ENCODE peak calls at places on chromosomes 6 and 20, in ten cellular contexts. One of them, this sample, is unnamed.

GRCh38 chr6:151784441-151785214 is 22.9 kb upstream of the ESR1 start:
- DNase-seq in NCI-H2029: no peak
- DNase-seq in NCI-H345: no peak
- DNase-seq in bronchial epithelial cell: peak
- DNase-seq in RPMI7951: no peak
- DNase-seq in right atrium auricular region: no peak
- DNase-seq in activated T-cell treated with anti-CD3 and anti-CD28 coated beads for 1 hour: no peak
- DNase-seq in neuronal stem cell: no peak
- DNase-seq in mesothelial cell of epicardium: no peak
- DNase-seq in nephron progenitor cell: no peak
- DNase-seq in this sample: no peak

GRCh38 chr20:36062799-36063198 is 91.7 kb upstream of the EPB41L1 start:
- DNase-seq in neuronal stem cell: no peak
- DNase-seq in activated T-cell treated with anti-CD3 and anti-CD28 coated beads for 1 hour: no peak
- DNase-seq in nephron progenitor cell: no peak
- DNase-seq in NCI-H2029: no peak
- DNase-seq in RPMI7951: no peak
- DNase-seq in bronchial epithelial cell: no peak
- DNase-seq in right atrium auricular region: no peak
- DNase-seq in NCI-H345: no peak
- DNase-seq in mesothelial cell of epicardium: no peak
- DNase-seq in this sample: no peak

GRCh38 chr20:40720826-40721225 is 31.8 kb upstream of the MAFB start:
- DNase-seq in NCI-H2029: no peak
- DNase-seq in activated T-cell treated with anti-CD3 and anti-CD28 coated beads for 1 hour: no peak
- DNase-seq in NCI-H345: no peak
- DNase-seq in RPMI7951: no peak
- DNase-seq in neuronal stem cell: no peak
- DNase-seq in mesothelial cell of epicardium: no peak
- DNase-seq in right atrium auricular region: no peak
- DNase-seq in nephron progenitor cell: no peak
- DNase-seq in bronchial epithelial cell: no peak
- DNase-seq in this sample: no peak

GRCh38 chr20:6940052-6940451 is 172.6 kb downstream of the BMP2 start:
- DNase-seq in right atrium auricular region: no peak
- DNase-seq in RPMI7951: peak
- DNase-seq in bronchial epithelial cell: peak
- DNase-seq in NCI-H2029: no peak
- DNase-seq in neuronal stem cell: peak
- DNase-seq in mesothelial cell of epicardium: no peak
- DNase-seq in NCI-H345: no peak
- DNase-seq in nephron progenitor cell: peak
- DNase-seq in activated T-cell treated with anti-CD3 and anti-CD28 coated beads for 1 hour: no peak
- DNase-seq in this sample: no peak

GRCh38 chr6:35218021-35218420 is 4.3 kb downstream of the SCUBE3 start:
- DNase-seq in mesothelial cell of epicardium: no peak
- DNase-seq in RPMI7951: no peak
- DNase-seq in bronchial epithelial cell: peak
- DNase-seq in nephron progenitor cell: no peak
- DNase-seq in neuronal stem cell: no peak
- DNase-seq in NCI-H2029: no peak
- DNase-seq in right atrium auricular region: no peak
- DNase-seq in NCI-H345: no peak
- DNase-seq in activated T-cell treated with anti-CD3 and anti-CD28 coated beads for 1 hour: no peak
- DNase-seq in this sample: no peak

GRCh38 chr6:104909140-104909525 is 47.8 kb upstream of the LIN28B start:
- DNase-seq in NCI-H345: no peak
- DNase-seq in bronchial epithelial cell: peak
- DNase-seq in right atrium auricular region: no peak
- DNase-seq in RPMI7951: no peak
- DNase-seq in mesothelial cell of epicardium: no peak
- DNase-seq in activated T-cell treated with anti-CD3 and anti-CD28 coated beads for 1 hour: no peak
- DNase-seq in NCI-H2029: no peak
- DNase-seq in nephron progenitor cell: no peak
- DNase-seq in neuronal stem cell: no peak
- DNase-seq in this sample: no peak

GRCh38 chr6:169145991-169146501 is 107.6 kb downstream of the THBS2 start:
- DNase-seq in activated T-cell treated with anti-CD3 and anti-CD28 coated beads for 1 hour: no peak
- DNase-seq in neuronal stem cell: no peak
- DNase-seq in bronchial epithelial cell: no peak
- DNase-seq in mesothelial cell of epicardium: no peak
- DNase-seq in RPMI7951: peak
- DNase-seq in NCI-H345: no peak
- DNase-seq in NCI-H2029: no peak
- DNase-seq in right atrium auricular region: no peak
- DNase-seq in nephron progenitor cell: no peak
- DNase-seq in this sample: peak

GRCh38 chr6:46053034-46053933 is 37.6 kb upstream of the CLIC5 start:
- DNase-seq in nephron progenitor cell: no peak
- DNase-seq in activated T-cell treated with anti-CD3 and anti-CD28 coated beads for 1 hour: no peak
- DNase-seq in neuronal stem cell: no peak
- DNase-seq in NCI-H345: no peak
- DNase-seq in right atrium auricular region: no peak
- DNase-seq in NCI-H2029: no peak
- DNase-seq in RPMI7951: no peak
- DNase-seq in mesothelial cell of epicardium: no peak
- DNase-seq in bronchial epithelial cell: no peak
- DNase-seq in this sample: no peak

GRCh38 chr20:58045579-58045978 is 182.9 kb downstream of the ANKRD60 start:
- DNase-seq in neuronal stem cell: no peak
- DNase-seq in NCI-H345: no peak
- DNase-seq in activated T-cell treated with anti-CD3 and anti-CD28 coated beads for 1 hour: no peak
- DNase-seq in NCI-H2029: no peak
- DNase-seq in right atrium auricular region: no peak
- DNase-seq in nephron progenitor cell: no peak
- DNase-seq in RPMI7951: no peak
- DNase-seq in mesothelial cell of epicardium: no peak
- DNase-seq in bronchial epithelial cell: no peak
- DNase-seq in this sample: peak

GRCh38 chr6:72659754-72660153 is 37.9 kb downstream of the KCNQ5 start:
- DNase-seq in bronchial epithelial cell: no peak
- DNase-seq in nephron progenitor cell: no peak
- DNase-seq in mesothelial cell of epicardium: no peak
- DNase-seq in neuronal stem cell: no peak
- DNase-seq in RPMI7951: no peak
- DNase-seq in activated T-cell treated with anti-CD3 and anti-CD28 coated beads for 1 hour: no peak
- DNase-seq in NCI-H345: no peak
- DNase-seq in right atrium auricular region: no peak
- DNase-seq in NCI-H2029: no peak
- DNase-seq in this sample: no peak

GRCh38 chr6:110415297-110415916 is at the start of gene DDO:
- DNase-seq in activated T-cell treated with anti-CD3 and anti-CD28 coated beads for 1 hour: no peak
- DNase-seq in right atrium auricular region: peak
- DNase-seq in mesothelial cell of epicardium: no peak
- DNase-seq in NCI-H2029: peak
- DNase-seq in RPMI7951: peak
- DNase-seq in bronchial epithelial cell: no peak
- DNase-seq in neuronal stem cell: no peak
- DNase-seq in nephron progenitor cell: no peak
- DNase-seq in NCI-H345: no peak
- DNase-seq in this sample: no peak

GRCh38 chr6:74066168-74066871 is 370.3 kb downstream of the CD109 start:
- DNase-seq in bronchial epithelial cell: peak
- DNase-seq in nephron progenitor cell: no peak
- DNase-seq in neuronal stem cell: no peak
- DNase-seq in NCI-H345: no peak
- DNase-seq in mesothelial cell of epicardium: no peak
- DNase-seq in right atrium auricular region: no peak
- DNase-seq in RPMI7951: peak
- DNase-seq in NCI-H2029: no peak
- DNase-seq in activated T-cell treated with anti-CD3 and anti-CD28 coated beads for 1 hour: no peak
- DNase-seq in this sample: no peak

GRCh38 chr20:23441850-23442313 is 2.4 kb downstream of the CSTL1 start:
- DNase-seq in neuronal stem cell: peak
- DNase-seq in right atrium auricular region: peak
- DNase-seq in mesothelial cell of epicardium: no peak
- DNase-seq in bronchial epithelial cell: peak
- DNase-seq in activated T-cell treated with anti-CD3 and anti-CD28 coated beads for 1 hour: peak
- DNase-seq in nephron progenitor cell: peak
- DNase-seq in NCI-H2029: peak
- DNase-seq in NCI-H345: peak
- DNase-seq in RPMI7951: peak
- DNase-seq in this sample: peak

This sample was measured in activated CD8-positive, alpha-beta memory T cell treated with anti-CD3 and anti-CD28 coated beads, Interleukin-2, amount 10 ng/mL, durations not matched to agents 7 days and 5 days.